ENCODE peak calls at places on chromosome 22, in four cellular contexts. N is mucosa of descending colon, T is cardiac muscle cell, D is globus pallidus. L is an unnamed sample.
A peak's percentile ranks its signal among the peaks of the same experiment; 100 is the strongest.

GRCh38 chr22:24104307-24105017 is 76.8 kb upstream of the SUSD2 start:
- DNase-seq in N (no peak), T (no peak), D (no peak), L (no peak)

GRCh38 chr22:33677536-33677935 is 242.7 kb downstream of the LARGE1 start:
- DNase-seq in N (no peak), T (no peak), D (no peak), L (no peak)

GRCh38 chr22:32920032-32920628 is 118.6 kb downstream of the TIMP3 start:
- DNase-seq in N (peak; percentile 43), T (peak; percentile 96), D (no peak), L (no peak)

GRCh38 chr22:45087802-45088201 is 75.9 kb upstream of the NUP50 start:
- DNase-seq in N (no peak), T (no peak), D (no peak), L (no peak)

GRCh38 chr22:46084943-46085830 is 65.1 kb upstream of the PPARA start:
- DNase-seq in N (peak; percentile 66), T (peak; percentile 28), D (peak; percentile 85), L (no peak)

GRCh38 chr22:23217171-23218052 is 37.1 kb downstream of the BCR start:
- DNase-seq in N (no peak), T (no peak), D (no peak), L (no peak)

GRCh38 chr22:28750471-28750881 is 8.6 kb downstream of the HSCB start:
- DNase-seq in N (no peak), T (peak; percentile 84), D (no peak), L (no peak)

GRCh38 chr22:45672564-45673481 is 1.2 kb downstream of the ATXN10 start:
- DNase-seq in N (no peak), T (no peak), D (peak; percentile 35), L (peak; percentile 34)

GRCh38 chr22:20241579-20242392 is 26.3 kb downstream of the RTN4R start:
- DNase-seq in N (no peak), T (no peak), D (peak; percentile 58), L (no peak)

GRCh38 chr22:17910561-17911311 is 113.6 kb downstream of the MICAL3 start:
- DNase-seq in N (no peak), T (peak; percentile 83), D (peak; percentile 88), L (peak; percentile 31)

GRCh38 chr22:25627271-25627848 is 62.9 kb downstream of the GRK3 start:
- DNase-seq in N (no peak), T (peak; percentile 10), D (peak; percentile 15), L (no peak)

GRCh38 chr22:42632096-42632495 is 8.3 kb downstream of the ATP5MGL start:
- DNase-seq in N (no peak), T (no peak), D (no peak), L (no peak)

GRCh38 chr22:46035742-46036557 is 59.0 kb upstream of the WNT7B start:
- DNase-seq in N (peak; percentile 100), T (peak; percentile 100), D (peak; percentile 100), L (peak; percentile 99)

GRCh38 chr22:27456696-27457503 is 344.7 kb downstream of the MN1 start:
- DNase-seq in N (no peak), T (peak; percentile 83), D (no peak), L (no peak)

GRCh38 chr22:35970601-35971417 is 57.8 kb downstream of the RBFOX2 start:
- DNase-seq in N (no peak), T (no peak), D (no peak), L (no peak)

GRCh38 chr22:38872831-38873248 is 824 bp upstream of the CBX6 start:
- DNase-seq in N (peak; percentile 44), T (peak; percentile 58), D (peak; percentile 66), L (no peak)

GRCh38 chr22:26658671-26659478 is 1.5 kb downstream of the MIAT start:
- DNase-seq in N (peak; percentile 63), T (peak; percentile 82), D (no peak), L (peak; percentile 93)

GRCh38 chr22:29205260-29205597 is 467 bp upstream of the EMID1 start:
- DNase-seq in N (no peak), T (no peak), D (no peak), L (no peak)

GRCh38 chr22:32474635-32475427 is at the start of gene FBXO7:
- DNase-seq in N (peak; percentile 93), T (peak; percentile 96), D (peak; percentile 82), L (peak; percentile 91)

GRCh38 chr22:48238966-48239365 is 1476.5 kb downstream of the TBC1D22A start:
- DNase-seq in N (no peak), T (no peak), D (no peak), L (no peak)

GRCh38 chr22:27873476-27873875 is 45.6 kb downstream of the PITPNB start:
- DNase-seq in N (no peak), T (peak; percentile 40), D (peak; percentile 57), L (no peak)

GRCh38 chr22:20562607-20563463 is 55.4 kb downstream of the MED15 start:
- DNase-seq in N (no peak), T (no peak), D (no peak), L (no peak)

GRCh38 chr22:41845380-41846267 is 12.7 kb downstream of the SREBF2 start:
- DNase-seq in N (no peak), T (no peak), D (no peak), L (no peak)

GRCh38 chr22:27473533-27473932 is 328.0 kb downstream of the MN1 start:
- DNase-seq in N (no peak), T (no peak), D (no peak), L (no peak)

GRCh38 chr22:31106001-31106571 is 1.3 kb downstream of the SELENOM start:
- DNase-seq in N (no peak), T (no peak), D (no peak), L (no peak)

GRCh38 chr22:30424471-30425326 is 869 bp upstream of the MTFP1 start:
- DNase-seq in N (peak; percentile 14), T (no peak), D (no peak), L (peak; percentile 40)

GRCh38 chr22:26549902-26550497 is 37.7 kb upstream of the TFIP11 start:
- DNase-seq in N (no peak), T (peak; percentile 13), D (no peak), L (no peak)

GRCh38 chr22:20438678-20439492 is 1.3 kb upstream of the SCARF2 start:
- DNase-seq in N (no peak), T (no peak), D (no peak), L (no peak)

GRCh38 chr22:44801476-44801875 is 49.1 kb downstream of the ARHGAP8 start:
- DNase-seq in N (no peak), T (no peak), D (no peak), L (no peak)

GRCh38 chr22:43337385-43337784 is 5.8 kb downstream of the SCUBE1 start:
- DNase-seq in N (no peak), T (peak; percentile 29), D (no peak), L (no peak)

GRCh38 chr22:46575915-46576555 is 38.6 kb upstream of the CELSR1 start:
- DNase-seq in N (peak; percentile 69), T (no peak), D (no peak), L (no peak)

GRCh38 chr22:19393704-19394103 is 37.8 kb downstream of the HIRA start:
- DNase-seq in N (no peak), T (no peak), D (no peak), L (no peak)

GRCh38 chr22:45450931-45451651 is 37.6 kb downstream of the RIBC2 start:
- DNase-seq in N (no peak), T (peak; percentile 88), D (no peak), L (no peak)

L was measured in MM.1S.